ENCODE peak calls at places on chromosomes 13 and 19, in nine cellular contexts. K is fibroblast of mammary gland; P is cardiac fibroblast; V is brain microvascular endothelial cell; M is AG09309; J is body of pancreas; T is BE2C; R is CD8-positive, alpha-beta T cell; L is cardiac muscle cell. D is an unnamed sample.

GRCh38 chr19:55519461-55520311 is 17.2 kb downstream of the SBK2 start:
- DNase-seq in K (peak), P (peak), V (peak), M (peak), J (no peak), T (no peak), R (no peak), L (no peak), D (peak)

GRCh38 chr19:46115396-46116109 is 8.9 kb downstream of the IGFL3 start:
- DNase-seq in K (peak), P (peak), V (peak), M (peak), J (no peak), T (peak), R (no peak), L (no peak), D (peak)

GRCh38 chr19:50975766-50976165 is 6.4 kb upstream of the KLK6 start:
- DNase-seq in K (no peak), P (no peak), V (no peak), M (no peak), J (no peak), T (no peak), R (no peak), L (no peak), D (no peak)

GRCh38 chr19:30011051-30011578 is 69.1 kb downstream of the URI1 start:
- DNase-seq in K (no peak), P (no peak), V (no peak), M (no peak), J (no peak), T (peak), R (no peak), L (no peak), D (no peak)

GRCh38 chr19:11659612-11660011 is 62.3 kb downstream of the ZNF627 start:
- DNase-seq in K (peak), P (peak), V (no peak), M (no peak), J (no peak), T (no peak), R (no peak), L (no peak), D (peak)

GRCh38 chr13:92574499-92574898 is 652.1 kb upstream of the GPC6 start:
- DNase-seq in K (no peak), P (no peak), V (no peak), M (no peak), J (no peak), T (no peak), R (no peak), L (no peak), D (no peak)

GRCh38 chr19:45852941-45853340 is 10.0 kb downstream of the SYMPK start:
- DNase-seq in K (peak), P (no peak), V (no peak), M (no peak), J (no peak), T (no peak), R (no peak), L (no peak), D (no peak)

GRCh38 chr19:38433268-38433733 is at the start of gene RYR1:
- DNase-seq in K (peak), P (peak), V (peak), M (no peak), J (no peak), T (peak), R (peak), L (peak), D (peak)

GRCh38 chr13:71798723-71799122 is 68.3 kb downstream of the DACH1 start:
- DNase-seq in K (no peak), P (no peak), V (no peak), M (no peak), J (no peak), T (no peak), R (no peak), L (no peak), D (no peak)

GRCh38 chr19:46748325-46749109 is 2.3 kb upstream of the STRN4 start:
- DNase-seq in K (peak), P (peak), V (peak), M (no peak), J (peak), T (peak), R (peak), L (peak), D (peak)

GRCh38 chr13:66831317-66831716 is 398.8 kb downstream of the PCDH9 start:
- DNase-seq in K (no peak), P (no peak), V (no peak), M (no peak), J (no peak), T (no peak), R (no peak), L (no peak), D (no peak)

GRCh38 chr13:35957174-35957867 is 173.9 kb downstream of the DCLK1 start:
- DNase-seq in K (peak), P (peak), V (no peak), M (peak), J (no peak), T (no peak), R (no peak), L (no peak), D (peak)

GRCh38 chr19:29878973-29879654 is 62.9 kb upstream of the URI1 start:
- DNase-seq in K (peak), P (peak), V (peak), M (peak), J (no peak), T (peak), R (no peak), L (peak), D (peak)

DNA sequence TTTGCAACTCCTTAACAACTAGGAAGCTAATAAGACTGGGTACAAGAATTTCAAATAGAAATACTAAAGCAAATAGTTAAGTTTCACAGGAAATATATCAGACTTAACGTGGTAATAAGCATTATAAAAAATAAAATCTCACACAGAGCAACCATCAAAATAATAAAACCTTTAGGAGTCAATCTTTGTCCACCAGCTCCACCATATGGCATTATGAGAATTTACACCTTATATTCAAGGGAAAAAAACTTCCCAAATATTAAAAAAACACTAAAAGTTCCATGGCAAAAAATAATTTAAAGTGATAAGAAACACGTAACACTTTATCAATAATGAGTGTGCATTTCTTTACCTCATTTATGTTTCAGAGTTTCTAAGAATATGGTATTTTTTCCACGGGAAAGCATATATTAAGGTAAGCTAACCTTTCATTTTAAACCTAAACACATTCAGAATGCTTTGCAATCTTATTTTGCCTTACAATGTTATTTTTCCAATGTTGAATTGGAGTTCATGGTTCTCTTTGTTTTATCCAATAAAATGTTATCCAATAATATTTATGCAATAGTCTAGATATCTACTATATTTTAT is 423.2 kb upstream of the SGCG start:
- DNase-seq in K (peak), P (peak), V (no peak), M (no peak), J (no peak), T (no peak), R (no peak), L (peak), D (peak)
- TF ChIP-seq CTCF in K (peak), P (no peak), V (no peak), M (no peak), J (no peak), T (peak), R (no peak), L (peak), D (peak)

GRCh38 chr13:114034481-114034891 is 60.6 kb upstream of the C13orf46 start:
- DNase-seq in K (peak), P (no peak), V (no peak), M (no peak), J (no peak), T (no peak), R (no peak), L (no peak), D (no peak)

GRCh38 chr13:114035186-114035582 is 61.3 kb upstream of the C13orf46 start:
- DNase-seq in K (no peak), P (no peak), V (no peak), M (no peak), J (no peak), T (no peak), R (no peak), L (no peak), D (no peak)

GRCh38 chr13:114037674-114038073 is 63.8 kb upstream of the C13orf46 start:
- DNase-seq in K (no peak), P (no peak), V (no peak), M (no peak), J (no peak), T (no peak), R (peak), L (no peak), D (no peak)

GRCh38 chr13:114033541-114034315 is 59.9 kb upstream of the C13orf46 start:
- DNase-seq in K (no peak), P (no peak), V (no peak), M (no peak), J (no peak), T (no peak), R (peak), L (no peak), D (no peak)

DNA sequence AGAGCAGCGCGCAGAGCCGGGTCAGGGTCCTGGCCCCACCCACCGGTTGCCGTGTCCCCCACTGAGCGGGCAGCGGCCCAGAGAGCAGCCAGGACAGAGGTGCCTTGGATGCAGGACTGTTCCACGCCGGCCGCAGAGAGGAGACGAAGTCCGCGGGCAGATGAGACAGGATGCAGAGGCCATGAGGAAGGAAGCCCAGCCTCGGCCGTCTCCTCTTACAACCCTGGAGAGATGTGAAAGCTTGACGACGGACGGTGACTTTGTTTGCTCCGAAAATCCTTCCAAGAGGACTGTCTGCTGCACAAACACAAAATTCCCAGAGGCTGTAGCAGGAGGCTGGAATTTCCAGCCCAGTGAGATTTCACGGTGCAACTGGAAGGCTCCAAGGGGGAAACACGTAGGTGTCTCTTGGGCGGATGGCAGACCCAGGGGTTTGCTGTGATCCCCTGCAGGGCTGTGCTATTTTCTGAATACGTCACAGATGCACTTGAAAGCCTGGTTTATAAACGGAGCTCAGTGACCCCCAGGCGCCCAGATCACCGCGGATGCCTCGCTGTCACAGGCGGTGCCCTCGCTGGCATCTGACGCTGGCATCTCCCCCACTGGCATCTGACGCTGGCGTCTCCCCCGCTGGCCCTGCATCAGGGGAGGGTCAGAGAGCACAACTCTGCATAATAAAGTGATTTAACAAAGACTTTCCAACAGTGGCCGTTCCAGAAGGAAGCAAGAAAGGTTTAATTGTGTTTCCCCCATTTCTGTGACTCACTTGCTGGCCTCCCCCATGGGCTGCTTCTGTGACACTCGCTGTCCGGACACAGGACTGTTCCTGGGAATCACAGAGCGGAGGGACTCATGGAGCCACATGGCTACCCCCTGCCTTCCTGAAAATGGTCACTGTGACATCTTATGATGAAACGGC is 62.0 kb upstream of the C13orf46 start:
- DNase-seq in K (peak), P (no peak), V (peak), M (no peak), J (no peak), T (no peak), R (peak), L (peak), D (peak)
- H3K4me3 ChIP-seq in K (no peak), P (no peak), V (no peak), M (no peak), J (no peak), T (no peak), R (no peak), L (no peak), D (no peak)

GRCh38 chr13:38223093-38223492 is 126.6 kb upstream of the UFM1 start:
- DNase-seq in K (peak), P (peak), V (peak), M (peak), J (no peak), T (peak), R (no peak), L (peak), D (peak)
- TF ChIP-seq CTCF in K (peak), P (peak), V (peak), M (peak), J (no peak), T (peak), R (no peak), L (peak), D (peak)

DNA sequence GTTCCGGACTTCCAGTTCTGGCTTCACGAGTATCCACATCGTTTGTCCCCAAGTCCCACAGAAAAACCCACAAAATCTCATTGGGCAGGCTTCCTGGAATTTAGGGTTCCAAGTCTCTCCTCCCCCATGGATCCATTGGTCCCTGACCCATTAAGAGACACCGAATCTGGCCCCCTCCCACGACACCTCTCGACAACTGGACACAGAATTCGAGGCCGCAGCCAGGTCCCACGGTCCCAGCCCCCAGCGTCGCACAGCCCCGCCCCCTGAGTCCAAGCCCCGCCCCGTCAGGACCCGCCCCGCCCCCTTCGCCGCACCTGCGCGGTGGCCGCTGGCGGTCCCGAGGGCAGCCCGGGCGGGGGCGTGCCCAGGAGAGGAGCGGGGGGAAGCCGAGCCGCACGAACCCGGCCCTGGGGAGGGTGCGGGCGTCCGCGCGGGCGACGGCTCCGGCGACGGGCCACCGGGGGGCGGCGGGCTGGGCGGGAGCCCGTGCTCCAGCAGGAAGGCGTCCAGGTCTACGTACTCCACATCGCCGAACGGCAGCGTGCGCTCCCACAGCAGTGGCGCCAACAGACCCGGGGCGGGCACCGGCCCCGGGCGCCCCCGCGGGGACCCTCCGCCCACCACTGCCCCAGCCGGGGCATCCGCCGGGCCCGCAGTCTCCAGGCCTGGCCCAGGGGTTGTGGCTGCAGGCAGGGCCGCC is 1.8 kb downstream of the DBP start:
- DNase-seq in K (no peak), P (peak), V (no peak), M (no peak), J (peak), T (peak), R (peak), L (peak), D (peak)
- H3K4me3 ChIP-seq in K (no peak), P (peak), V (peak), M (peak), J (peak), T (peak), R (peak), L (peak), D (peak)

DNA sequence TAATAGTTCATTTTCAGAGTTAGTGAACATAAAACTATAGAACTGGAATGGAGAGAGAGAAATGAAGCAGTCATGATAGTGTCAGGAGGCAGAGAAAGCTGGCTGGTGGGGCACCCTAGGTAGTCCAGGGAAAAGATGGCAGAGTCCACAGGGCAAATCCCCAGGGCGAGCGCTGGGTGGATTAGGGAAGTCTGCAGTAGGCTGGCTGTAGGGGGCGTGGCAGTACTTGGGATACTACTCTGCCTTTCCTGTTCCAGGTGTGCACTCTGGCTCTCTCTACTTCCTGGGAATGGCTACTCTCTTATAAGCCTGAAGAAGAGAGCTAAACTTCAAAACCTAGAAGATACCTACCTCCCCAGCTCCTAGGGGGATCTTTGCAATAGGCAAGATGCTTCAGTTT is 232.9 kb upstream of the SLC10A2 start:
- DNase-seq in K (no peak), P (no peak), V (no peak), M (no peak), J (no peak), T (peak), R (no peak), L (no peak), D (no peak)
- TF ChIP-seq CTCF in K (no peak), P (no peak), V (no peak), M (no peak), J (no peak), T (peak), R (no peak), L (no peak), D (no peak)

GRCh38 chr13:46183018-46183940 is 1.3 kb upstream of the LCP1 start:
- DNase-seq in K (no peak), P (no peak), V (no peak), M (no peak), J (no peak), T (no peak), R (no peak), L (no peak), D (no peak)
- H3K4me3 ChIP-seq in K (no peak), P (no peak), V (no peak), M (no peak), J (no peak), T (no peak), R (peak), L (no peak), D (no peak)

DNA sequence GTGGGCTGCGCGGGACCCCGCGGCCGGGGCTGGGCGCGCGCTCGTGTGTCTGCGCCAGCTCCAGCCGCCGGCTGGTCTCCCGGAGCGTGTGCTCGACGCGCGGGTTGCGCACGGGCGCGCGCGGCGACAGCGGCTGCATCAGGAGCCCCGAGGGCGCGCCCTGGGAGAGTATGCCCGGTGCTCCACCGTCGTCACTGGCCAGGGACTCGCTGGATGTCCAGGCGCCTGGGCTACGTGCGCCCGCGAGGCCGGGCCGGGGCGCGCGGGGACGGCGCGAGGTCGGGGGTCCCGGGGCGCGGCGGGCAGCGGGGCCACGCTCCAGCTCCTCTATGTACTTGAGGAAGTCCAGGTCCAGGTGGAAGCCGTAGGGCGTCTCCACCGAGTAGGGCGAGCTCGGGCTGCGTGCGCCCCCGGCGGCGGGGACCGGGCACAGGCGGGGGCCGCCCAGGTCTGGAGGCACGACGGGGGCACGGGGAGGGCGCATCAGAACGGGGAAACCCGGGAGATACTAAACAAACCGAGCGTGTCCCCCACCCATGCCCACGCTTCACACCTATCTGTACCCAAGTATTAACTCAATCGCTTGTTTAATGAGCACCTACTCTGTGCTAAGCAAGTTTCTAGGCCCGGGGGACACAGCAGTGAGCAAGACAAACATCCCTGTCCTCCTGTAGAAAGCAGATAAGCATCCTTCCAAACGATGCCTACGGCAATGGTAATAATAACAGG is 7.6 kb downstream of the KANK3 start:
- DNase-seq in K (no peak), P (no peak), V (no peak), M (no peak), J (no peak), T (no peak), R (no peak), L (peak), D (no peak)
- TF ChIP-seq CTCF in K (no peak), P (no peak), V (no peak), M (no peak), J (no peak), T (no peak), R (no peak), L (no peak), D (no peak)

DNA sequence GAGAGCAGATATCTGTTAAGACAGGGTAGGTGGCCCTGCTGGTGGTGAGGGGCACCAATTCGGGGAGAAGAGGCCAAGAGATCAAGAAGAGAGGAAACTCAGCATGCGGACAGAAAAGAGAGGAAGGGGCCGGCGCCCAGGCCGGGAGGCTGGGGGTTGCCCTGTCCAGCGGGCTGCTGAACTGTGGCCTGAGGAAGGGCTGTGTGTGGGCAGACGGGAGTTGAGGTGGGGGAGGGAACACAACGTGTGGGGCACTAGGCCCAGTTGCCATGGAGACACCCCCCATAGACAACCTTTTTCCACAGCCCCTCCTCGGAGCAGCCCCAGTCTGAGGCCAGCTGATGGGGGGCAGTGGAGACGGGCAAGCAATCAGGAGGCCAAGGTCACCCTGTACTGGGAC is 2.5 kb upstream of the CACNG8 start:
- DNase-seq in K (no peak), P (no peak), V (no peak), M (no peak), J (no peak), T (no peak), R (no peak), L (no peak), D (no peak)
- H3K4me3 ChIP-seq in K (no peak), P (peak), V (no peak), M (no peak), J (no peak), T (no peak), R (no peak), L (no peak), D (peak)